ENCODE peak calls at places on chromosomes 5 and 9, in six cellular contexts. E is endodermal cell, M is fibroblast of pulmonary artery, O is tibial artery, X is GM10248, F is HFF-Myc. S is an unnamed sample.

GRCh38 chr9:76557674-76558073 is 98.7 kb downstream of the GCNT1 start:
- DNase-seq in O (no peak), X (no peak), M (no peak), F (peak; percentile 11), E (no peak), S (no peak)

GRCh38 chr9:13149454-13149853 is 130.0 kb downstream of the MPDZ start:
- DNase-seq in X (no peak), F (no peak), E (no peak), M (no peak), O (no peak), S (no peak)

GRCh38 chr5:33957789-33958575 is 21.8 kb downstream of the RXFP3 start:
- DNase-seq in F (no peak), M (no peak), O (no peak), X (no peak), E (no peak), S (no peak)

GRCh38 chr5:140821375-140822280 is at the start of gene PCDHA5:
- DNase-seq in O (no peak), F (no peak), X (no peak), E (peak; percentile 50), M (peak; percentile 18), S (no peak)

GRCh38 chr5:68872088-68872842 is 221.5 kb upstream of the SLC30A5 start:
- DNase-seq in M (no peak), F (no peak), O (no peak), E (no peak), X (no peak), S (no peak)

GRCh38 chr5:67246108-67246507 is 49.5 kb upstream of the CD180 start:
- DNase-seq in X (peak; percentile 34), F (peak; percentile 73), O (no peak), M (peak; percentile 95), E (no peak), S (no peak)

GRCh38 chr9:100220936-100221335 is 121.9 kb downstream of the INVS start:
- DNase-seq in X (no peak), E (no peak), F (no peak), O (no peak), M (no peak), S (no peak)

GRCh38 chr5:160165137-160166068 is 46.2 kb upstream of the PWWP2A start:
- DNase-seq in F (peak; percentile 97), X (no peak), O (peak; percentile 90), M (peak; percentile 98), E (peak; percentile 92), S (no peak)

GRCh38 chr9:105697871-105698270 is 3.5 kb downstream of the TMEM38B start:
- DNase-seq in M (peak; percentile 16), F (no peak), E (no peak), X (no peak), O (no peak), S (no peak)

GRCh38 chr9:78668148-78668825 is 371.4 kb downstream of the PSAT1 start:
- DNase-seq in O (no peak), X (no peak), M (no peak), E (peak; percentile 64), F (no peak), S (no peak)

GRCh38 chr5:36944607-36945225 is 68.1 kb downstream of the NIPBL start:
- DNase-seq in O (no peak), F (no peak), X (peak; percentile 19), E (no peak), M (peak; percentile 84), S (no peak)

GRCh38 chr5:122312670-122312988 is 592 bp downstream of the SNCAIP start:
- DNase-seq in O (peak; percentile 36), E (no peak), M (peak; percentile 23), X (no peak), F (no peak), S (no peak)

GRCh38 chr5:168334161-168335094 is 43.0 kb downstream of the WWC1 start:
- DNase-seq in F (no peak), X (no peak), O (no peak), M (peak; percentile 36), E (peak; percentile 95), S (no peak)

GRCh38 chr5:88396126-88396525 is 127.5 kb upstream of the TMEM161B start:
- DNase-seq in F (no peak), O (no peak), X (no peak), M (no peak), E (no peak), S (no peak)

GRCh38 chr5:54616031-54616430 is 98.5 kb downstream of the SNX18 start:
- DNase-seq in M (peak; percentile 93), F (no peak), E (no peak), O (peak; percentile 78), X (no peak), S (peak; percentile 78)

GRCh38 chr5:65989115-65989514 is 62.7 kb downstream of the ERBIN start:
- DNase-seq in E (no peak), O (no peak), F (no peak), X (no peak), M (no peak), S (no peak)

GRCh38 chr5:157977957-157978505 is 119.1 kb upstream of the CLINT1 start:
- DNase-seq in M (no peak), X (no peak), O (no peak), E (peak; percentile 38), F (no peak), S (no peak)

GRCh38 chr5:178674334-178674733 is 47.5 kb upstream of the CLK4 start:
- DNase-seq in X (no peak), E (no peak), F (no peak), M (peak; percentile 25), O (no peak), S (no peak)

GRCh38 chr9:70411930-70412677 is 2.4 kb downstream of the KLF9 start:
- DNase-seq in M (peak; percentile 92), E (peak; percentile 79), F (no peak), O (peak; percentile 79), X (peak; percentile 66), S (peak; percentile 66)

GRCh38 chr5:92484484-92484883 is 1096.5 kb downstream of the NR2F1-AS1 start:
- DNase-seq in O (no peak), E (no peak), M (no peak), F (no peak), X (no peak), S (no peak)

GRCh38 chr9:33211695-33212393 is 28.1 kb upstream of the SPINK4 start:
- DNase-seq in X (no peak), O (no peak), M (peak; percentile 38), F (no peak), E (peak; percentile 64), S (no peak)

GRCh38 chr9:69949396-69949795 is 94.3 kb upstream of the MAMDC2 start:
- DNase-seq in F (no peak), M (peak; percentile 56), O (no peak), E (no peak), X (no peak), S (no peak)

GRCh38 chr5:116652196-116652729 is 77.6 kb upstream of the SEMA6A start:
- DNase-seq in X (peak; percentile 30), M (peak; percentile 58), O (no peak), F (peak; percentile 10), E (peak; percentile 84), S (no peak)

GRCh38 chr5:176979669-176980068 is 26.9 kb downstream of the UIMC1 start:
- DNase-seq in E (no peak), M (no peak), X (no peak), O (no peak), F (no peak), S (no peak)

GRCh38 chr5:177109810-177110209 is 23.1 kb downstream of the FGFR4 start:
- DNase-seq in E (peak; percentile 50), O (no peak), F (no peak), M (no peak), X (no peak), S (no peak)

GRCh38 chr5:80931423-80931822 is 28.7 kb upstream of the RASGRF2 start:
- DNase-seq in X (no peak), F (no peak), E (no peak), M (no peak), O (no peak), S (no peak)

GRCh38 chr5:80937591-80937990 is 22.6 kb upstream of the RASGRF2 start:
- DNase-seq in E (no peak), M (no peak), F (no peak), X (no peak), O (no peak), S (no peak)

GRCh38 chr5:80934751-80935150 is 25.4 kb upstream of the RASGRF2 start:
- DNase-seq in E (peak; percentile 58), M (no peak), F (no peak), O (no peak), X (no peak), S (no peak)

GRCh38 chr5:80933061-80933460 is 27.1 kb upstream of the RASGRF2 start:
- DNase-seq in F (no peak), E (no peak), X (no peak), O (no peak), M (no peak), S (no peak)

GRCh38 chr5:80935811-80936385 is 24.3 kb upstream of the RASGRF2 start:
- DNase-seq in M (no peak), X (peak; percentile 22), F (no peak), O (no peak), E (peak; percentile 70), S (no peak)
- TF ChIP-seq CTCF in M (peak; percentile 8), X (peak; percentile 17), F (peak; percentile 12), O (no peak), E (peak; percentile 78), S (no peak)

DNA sequence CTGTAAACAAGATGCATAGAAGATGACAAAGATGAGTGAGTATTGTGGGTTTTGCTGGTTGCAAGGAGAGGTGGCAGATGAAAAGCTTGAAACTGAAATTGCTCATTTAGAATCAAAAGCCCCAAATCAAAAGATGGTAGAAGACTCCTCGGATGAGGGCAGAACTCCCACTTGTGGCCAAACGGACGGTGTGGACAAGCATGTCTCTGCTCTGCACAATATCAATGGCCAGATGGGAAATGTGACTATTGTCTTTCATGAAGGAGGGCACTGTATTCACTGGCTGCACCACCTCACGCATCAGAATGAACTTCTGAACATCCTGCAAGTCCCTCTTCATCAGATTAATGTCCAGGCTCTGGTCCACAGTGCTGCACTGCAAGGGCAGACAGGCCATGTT is 541.7 kb downstream of the MTRR start:
- DNase-seq in F (no peak), O (no peak), X (no peak), M (no peak), E (no peak), S (no peak)
- TF ChIP-seq CTCF in F (no peak), O (no peak), X (no peak), M (no peak), E (no peak), S (no peak)

GRCh38 chr5:9832921-9833320 is 202.8 kb upstream of the TAS2R1 start:
- DNase-seq in M (no peak), X (no peak), O (no peak), F (no peak), E (peak; percentile 74), S (no peak)

GRCh38 chr5:9833871-9834270 is 203.7 kb upstream of the TAS2R1 start:
- DNase-seq in O (no peak), F (no peak), E (peak; percentile 79), X (no peak), M (no peak), S (no peak)

GRCh38 chr5:9838906-9839305 is 208.8 kb upstream of the TAS2R1 start:
- DNase-seq in X (no peak), O (no peak), E (no peak), M (no peak), F (no peak), S (no peak)

GRCh38 chr5:9831823-9832222 is 201.7 kb upstream of the TAS2R1 start:
- DNase-seq in F (no peak), M (peak; percentile 20), O (no peak), E (no peak), X (no peak), S (no peak)

GRCh38 chr5:9835121-9835770 is 205.1 kb upstream of the TAS2R1 start:
- DNase-seq in F (no peak), M (no peak), O (no peak), X (no peak), E (peak; percentile 83), S (no peak)
- TF ChIP-seq CTCF in F (peak; percentile 12), M (no peak), O (no peak), X (no peak), E (peak; percentile 65), S (no peak)

GRCh38 chr5:73027361-73027760 is 71.5 kb downstream of the FCHO2 start:
- DNase-seq in X (no peak), F (no peak), M (no peak), E (no peak), O (no peak), S (no peak)
- TF ChIP-seq CTCF in X (no peak), F (no peak), M (peak; percentile 25), E (peak; percentile 67), O (no peak), S (peak; percentile 10)